ENCODE peak calls at places on chromosomes 5 and 9, in four cellular contexts. I is HL-60, A is body of pancreas, K is fibroblast of lung. M is an unnamed sample.

GRCh38 chr5:115543931-115544370 is 624 bp downstream of the FEM1C start:
- DNase-seq in I (peak), A (peak), K (peak), M (peak)

GRCh38 chr5:19035816-19036215 is 952.2 kb downstream of the CDH18 start:
- DNase-seq in I (no peak), A (no peak), K (no peak), M (no peak)

GRCh38 chr5:170882345-170882744 is 20.5 kb downstream of the RANBP17 start:
- DNase-seq in I (no peak), A (no peak), K (no peak), M (no peak)

GRCh38 chr5:132419517-132420468 is 50.3 kb downstream of the SLC22A5 start:
- DNase-seq in I (peak), A (peak), K (peak), M (peak)

GRCh38 chr9:88533951-88534455 is 975 bp upstream of the NXNL2 start:
- DNase-seq in I (peak), A (peak), K (peak), M (peak)

GRCh38 chr9:125524522-125524921 is 182.5 kb downstream of the MAPKAP1 start:
- DNase-seq in I (no peak), A (no peak), K (no peak), M (peak)

GRCh38 chr5:142215915-142216681 is 107.5 kb downstream of the NDFIP1 start:
- DNase-seq in I (no peak), A (peak), K (peak), M (peak)

GRCh38 chr9:15889555-15889954 is 336.7 kb downstream of the CCDC171 start:
- DNase-seq in I (no peak), A (no peak), K (peak), M (peak)

GRCh38 chr5:60687927-60688720 is 11.8 kb downstream of the DEPDC1B start:
- DNase-seq in I (no peak), A (no peak), K (peak), M (peak)

GRCh38 chr5:42250-42649 is 49.7 kb upstream of the PLEKHG4B start:
- DNase-seq in I (peak), A (no peak), K (peak), M (peak)

GRCh38 chr9:108142504-108143201 is 653.1 kb upstream of the KLF4 start:
- DNase-seq in I (peak), A (peak), K (peak), M (peak)

GRCh38 chr5:127233590-127233989 is 57.0 kb upstream of the MEGF10 start:
- DNase-seq in I (no peak), A (no peak), K (no peak), M (no peak)

GRCh38 chr5:42991477-42992034 is 48.6 kb downstream of the ANXA2R start:
- DNase-seq in I (no peak), A (no peak), K (peak), M (no peak)

GRCh38 chr5:979100-979817 is 29.3 kb upstream of the NKD2 start:
- DNase-seq in I (no peak), A (no peak), K (no peak), M (no peak)

GRCh38 chr5:149405550-149406202 is 26.6 kb upstream of the IL17B start:
- DNase-seq in I (no peak), A (no peak), K (no peak), M (no peak)

GRCh38 chr5:179266291-179267070 is 78.8 kb downstream of the ADAMTS2 start:
- DNase-seq in I (no peak), A (no peak), K (no peak), M (peak)

GRCh38 chr5:179263391-179264052 is 81.7 kb downstream of the ADAMTS2 start:
- DNase-seq in I (no peak), A (no peak), K (no peak), M (no peak)

GRCh38 chr5:179265529-179266290 is 79.6 kb downstream of the ADAMTS2 start:
- DNase-seq in I (no peak), A (peak), K (peak), M (peak)

GRCh38 chr5:179264053-179264540 is 81.2 kb downstream of the ADAMTS2 start:
- DNase-seq in I (no peak), A (no peak), K (no peak), M (no peak)

GRCh38 chr5:179264641-179265528 is 80.4 kb downstream of the ADAMTS2 start:
- DNase-seq in I (no peak), A (peak), K (no peak), M (no peak)
- H3K4me3 ChIP-seq in I (no peak), A (no peak), K (no peak), M (no peak)

DNA sequence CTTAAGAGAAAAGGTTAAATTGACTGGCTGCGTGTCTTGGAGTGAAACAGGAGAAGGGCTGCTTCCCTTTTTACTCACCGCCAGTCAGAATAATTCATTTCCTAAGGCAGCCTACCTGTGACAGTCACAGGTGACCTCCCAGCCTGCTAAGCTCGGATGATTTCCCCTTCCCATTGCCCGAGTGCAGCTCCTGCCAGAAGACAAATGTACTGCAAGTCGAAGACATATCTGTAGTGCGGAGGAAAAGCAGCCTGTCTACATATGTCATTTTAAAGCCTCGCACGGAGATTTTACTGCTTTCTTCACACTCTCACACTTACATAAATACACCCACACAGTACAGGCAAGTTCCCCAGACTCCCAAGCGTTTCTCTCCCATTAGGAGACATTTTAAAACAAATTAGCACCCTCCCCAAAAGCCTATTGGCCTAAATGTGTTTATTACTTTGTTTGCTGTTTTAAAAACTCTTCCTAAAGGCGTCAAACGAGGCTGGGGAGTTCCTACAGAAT is 665.7 kb upstream of the ZNF608 start:
- DNase-seq in I (no peak), A (no peak), K (peak), M (no peak)
- TF ChIP-seq CTCF in I (no peak), A (no peak), K (no peak), M (no peak)

GRCh38 chr5:167623354-167623753 is 668.1 kb upstream of the WWC1 start:
- DNase-seq in I (no peak), A (no peak), K (peak), M (no peak)
- H3K4me3 ChIP-seq in I (no peak), A (no peak), K (no peak), M (no peak)

GRCh38 chr5:163914911-163915310 is 409.5 kb downstream of the MAT2B start:
- DNase-seq in I (peak), A (no peak), K (no peak), M (no peak)

GRCh38 chr5:163912023-163912422 is 406.6 kb downstream of the MAT2B start:
- DNase-seq in I (no peak), A (no peak), K (no peak), M (no peak)

GRCh38 chr5:163915481-163915961 is 410.1 kb downstream of the MAT2B start:
- DNase-seq in I (peak), A (no peak), K (peak), M (peak)

GRCh38 chr5:163916376-163916775 is 411.0 kb downstream of the MAT2B start:
- DNase-seq in I (peak), A (no peak), K (peak), M (peak)

DNA sequence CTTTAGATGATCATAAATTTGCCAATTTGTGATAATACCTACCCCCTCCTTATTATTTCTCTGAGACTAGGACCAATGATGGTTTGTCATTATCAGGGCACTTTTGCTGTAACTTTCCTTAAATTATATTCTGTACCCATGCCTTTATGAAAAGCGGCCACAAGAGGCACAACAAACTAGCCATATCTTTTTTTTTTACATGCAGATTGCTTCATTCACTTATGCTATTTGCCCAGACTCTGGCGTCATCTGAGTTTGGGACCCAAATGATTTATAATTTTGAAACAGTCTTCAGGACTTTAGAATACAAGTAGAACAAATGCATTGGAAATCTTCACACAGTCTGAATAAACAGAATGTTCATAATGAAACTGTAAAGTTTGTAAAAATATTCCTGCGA is 408.1 kb downstream of the MAT2B start:
- DNase-seq in I (no peak), A (no peak), K (peak), M (peak)
- TF ChIP-seq CTCF in I (no peak), A (no peak), K (peak), M (peak)

GRCh38 chr5:66744040-66744439 is 147.8 kb downstream of the MAST4 start:
- DNase-seq in I (no peak), A (no peak), K (peak), M (peak)

GRCh38 chr5:66742083-66742895 is 146.1 kb downstream of the MAST4 start:
- DNase-seq in I (no peak), A (peak), K (peak), M (no peak)

GRCh38 chr5:66741394-66741793 is 145.2 kb downstream of the MAST4 start:
- DNase-seq in I (no peak), A (peak), K (no peak), M (no peak)

GRCh38 chr5:66743344-66743743 is 147.2 kb downstream of the MAST4 start:
- DNase-seq in I (no peak), A (no peak), K (no peak), M (no peak)

DNA sequence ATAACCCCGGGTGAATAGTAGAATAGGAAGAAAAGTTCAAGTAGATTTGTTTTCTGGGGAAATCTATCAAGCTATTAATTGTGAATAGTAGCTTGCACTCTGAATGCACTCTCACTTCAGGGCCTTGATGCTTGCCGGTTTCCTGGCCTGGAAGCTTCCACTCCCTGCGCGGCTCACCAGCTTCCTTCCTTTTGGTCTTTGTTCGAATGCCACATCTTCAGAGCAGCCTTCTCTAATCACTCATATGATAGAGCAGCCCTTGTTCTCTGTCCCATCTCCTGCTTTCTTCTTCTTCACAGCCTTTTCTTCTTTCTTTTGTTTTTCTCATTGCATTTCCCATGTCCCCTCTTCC is 146.7 kb downstream of the MAST4 start:
- DNase-seq in I (no peak), A (no peak), K (no peak), M (no peak)
- H3K4me3 ChIP-seq in I (no peak), A (no peak), K (no peak), M (no peak)

DNA sequence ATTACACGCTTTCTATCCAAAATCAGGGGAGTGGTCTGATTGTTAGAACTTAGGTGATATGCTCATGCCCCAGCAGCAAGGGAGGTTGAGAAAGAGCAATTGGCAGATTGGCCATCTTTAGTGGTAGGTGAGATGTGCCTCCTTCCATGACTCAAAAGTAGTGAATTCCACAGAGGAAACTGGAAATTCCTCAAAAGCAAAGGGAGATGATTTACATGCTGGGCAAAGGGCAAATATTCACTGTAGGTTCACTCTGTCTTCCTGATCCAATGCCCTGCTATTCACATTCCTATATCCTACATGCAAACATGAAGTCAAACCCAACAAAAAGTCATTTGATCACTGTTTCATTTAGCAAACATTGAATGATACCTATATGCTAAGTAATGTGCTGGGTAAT is 130.1 kb upstream of the ZNF608 start:
- DNase-seq in I (no peak), A (no peak), K (no peak), M (no peak)
- TF ChIP-seq CTCF in I (no peak), A (no peak), K (no peak), M (no peak)

GRCh38 chr9:84107995-84108394 is 127.4 kb downstream of the RMI1 start:
- DNase-seq in I (no peak), A (no peak), K (no peak), M (no peak)

GRCh38 chr9:84107081-84107480 is 126.5 kb downstream of the RMI1 start:
- DNase-seq in I (no peak), A (no peak), K (no peak), M (no peak)

GRCh38 chr9:84101892-84102632 is 121.5 kb downstream of the RMI1 start:
- DNase-seq in I (no peak), A (no peak), K (no peak), M (no peak)
- H3K4me3 ChIP-seq in I (no peak), A (no peak), K (no peak), M (no peak)